ENCODE peak calls at places on chromosomes 12 and 14, in six cellular contexts. R, B, D, K, O and X are unnamed samples.

GRCh38 chr12:14554281-14555008 is 13.2 kb downstream of the PLBD1 start:
- DNase-seq in D (no peak), R (peak), O (peak), K (no peak), B (no peak), X (peak)

GRCh38 chr12:105418232-105418631 is 87.7 kb downstream of the C12orf75 start:
- DNase-seq in O (no peak), B (peak), R (no peak), D (no peak), K (no peak), X (no peak)

GRCh38 chr12:40209886-40210285 is 14.9 kb upstream of the LRRK2 start:
- DNase-seq in D (no peak), B (no peak), O (no peak), K (no peak), R (no peak), X (no peak)

GRCh38 chr12:90262261-90262660 is 553.6 kb upstream of the ATP2B1 start:
- DNase-seq in D (no peak), K (no peak), R (no peak), O (no peak), B (no peak), X (no peak)

GRCh38 chr12:5718073-5718472 is 227.0 kb downstream of the ANO2 start:
- DNase-seq in R (no peak), D (peak), O (peak), K (no peak), B (no peak), X (no peak)

GRCh38 chr12:102891756-102892155 is 25.3 kb downstream of the PAH start:
- DNase-seq in K (no peak), D (peak), R (no peak), O (no peak), B (no peak), X (no peak)

GRCh38 chr14:64889352-64889751 is 9.6 kb upstream of the SPTB start:
- DNase-seq in D (no peak), K (no peak), O (no peak), B (no peak), R (no peak), X (no peak)

GRCh38 chr14:23079716-23080115 is 15.2 kb downstream of the ACIN1 start:
- DNase-seq in K (no peak), R (no peak), D (no peak), O (no peak), B (no peak), X (no peak)

GRCh38 chr14:92704036-92704804 is 44.2 kb downstream of the LGMN start:
- DNase-seq in D (no peak), O (no peak), K (peak), R (no peak), B (no peak), X (peak)

GRCh38 chr12:124454735-124455134 is 112.7 kb downstream of the NCOR2 start:
- DNase-seq in B (no peak), K (no peak), R (no peak), O (no peak), D (no peak), X (no peak)

GRCh38 chr14:90808759-90809529 is 7.3 kb downstream of the TTC7B start:
- DNase-seq in B (no peak), K (no peak), O (no peak), D (no peak), R (no peak), X (no peak)

GRCh38 chr14:105853089-105853906 is 326.9 kb downstream of the TMEM121 start:
- DNase-seq in K (peak), R (no peak), B (no peak), D (peak), O (peak), X (no peak)

GRCh38 chr14:61927015-61927414 is 164.8 kb downstream of the SNAPC1 start:
- DNase-seq in R (no peak), O (no peak), D (no peak), B (peak), K (no peak), X (no peak)

GRCh38 chr14:38882533-38882932 is 220.5 kb downstream of the SEC23A start:
- DNase-seq in D (no peak), O (no peak), R (no peak), K (no peak), B (no peak), X (no peak)

GRCh38 chr12:130922584-130922983 is 31.1 kb upstream of the ADGRD1 start:
- DNase-seq in B (no peak), R (no peak), D (no peak), O (no peak), K (no peak), X (no peak)

GRCh38 chr14:30820674-30821073 is 53.7 kb upstream of the COCH start:
- DNase-seq in K (no peak), D (no peak), R (no peak), B (no peak), O (no peak), X (no peak)

GRCh38 chr14:93715279-93715927 is 72.9 kb downstream of the PRIMA1 start:
- DNase-seq in K (no peak), O (peak), D (no peak), B (no peak), R (no peak), X (no peak)

GRCh38 chr12:113852695-113853490 is 113.2 kb downstream of the RBM19 start:
- DNase-seq in K (no peak), R (no peak), B (no peak), D (no peak), O (no peak), X (no peak)

GRCh38 chr14:61526405-61527312 is 168.7 kb upstream of the HIF1A start:
- DNase-seq in K (no peak), B (no peak), R (peak), O (peak), D (no peak), X (no peak)

GRCh38 chr12:93954160-93955112 is 193.9 kb upstream of the PLXNC1 start:
- DNase-seq in R (no peak), B (no peak), D (no peak), O (no peak), K (no peak), X (no peak)

GRCh38 chr12:110269622-110270124 is 11.4 kb upstream of the ATP2A2 start:
- DNase-seq in R (no peak), D (peak), O (no peak), K (no peak), B (peak), X (no peak)

GRCh38 chr14:54564799-54565235 is 2.1 kb upstream of the SAMD4A start:
- DNase-seq in O (no peak), D (no peak), R (no peak), B (peak), K (no peak), X (no peak)

GRCh38 chr12:80373666-80374065 is 70.4 kb upstream of the PTPRQ start:
- DNase-seq in D (no peak), O (no peak), R (no peak), K (no peak), B (no peak), X (no peak)

GRCh38 chr14:85483652-85484051 is 46.3 kb upstream of the FLRT2 start:
- DNase-seq in R (no peak), K (no peak), B (no peak), O (no peak), D (no peak), X (no peak)

GRCh38 chr12:78865297-78865955 is 852 bp downstream of the SYT1 start:
- DNase-seq in R (no peak), B (no peak), K (no peak), D (no peak), O (no peak), X (no peak)

GRCh38 chr14:93997933-93998870 is 1.1 kb downstream of the CCDC197 start:
- DNase-seq in R (no peak), K (no peak), D (no peak), B (no peak), O (peak), X (no peak)

GRCh38 chr12:24898606-24899005 is 50.3 kb downstream of the BCAT1 start:
- DNase-seq in B (no peak), R (no peak), D (no peak), K (no peak), O (no peak), X (no peak)

GRCh38 chr12:94318178-94318577 is 141.5 kb downstream of the CEP83 start:
- DNase-seq in K (peak), B (no peak), R (no peak), O (no peak), D (no peak), X (no peak)

GRCh38 chr14:35929171-35929570 is 103.0 kb downstream of the BRMS1L start:
- DNase-seq in O (no peak), D (no peak), R (no peak), B (no peak), K (no peak), X (no peak)

GRCh38 chr12:82430541-82431145 is 72.3 kb downstream of the METTL25 start:
- DNase-seq in O (no peak), K (no peak), D (no peak), R (no peak), B (peak), X (no peak)

GRCh38 chr12:82426081-82426480 is 67.8 kb downstream of the METTL25 start:
- DNase-seq in K (no peak), B (no peak), R (no peak), D (no peak), O (no peak), X (peak)

GRCh38 chr12:82425241-82425640 is 66.9 kb downstream of the METTL25 start:
- DNase-seq in R (no peak), D (no peak), B (no peak), O (no peak), K (no peak), X (no peak)

GRCh38 chr12:82426586-82426985 is 68.3 kb downstream of the METTL25 start:
- DNase-seq in B (no peak), D (no peak), K (no peak), O (no peak), R (no peak), X (no peak)
- TF ChIP-seq CTCF in B (no peak), D (no peak), K (no peak), O (no peak), R (no peak), X (no peak)

DNA sequence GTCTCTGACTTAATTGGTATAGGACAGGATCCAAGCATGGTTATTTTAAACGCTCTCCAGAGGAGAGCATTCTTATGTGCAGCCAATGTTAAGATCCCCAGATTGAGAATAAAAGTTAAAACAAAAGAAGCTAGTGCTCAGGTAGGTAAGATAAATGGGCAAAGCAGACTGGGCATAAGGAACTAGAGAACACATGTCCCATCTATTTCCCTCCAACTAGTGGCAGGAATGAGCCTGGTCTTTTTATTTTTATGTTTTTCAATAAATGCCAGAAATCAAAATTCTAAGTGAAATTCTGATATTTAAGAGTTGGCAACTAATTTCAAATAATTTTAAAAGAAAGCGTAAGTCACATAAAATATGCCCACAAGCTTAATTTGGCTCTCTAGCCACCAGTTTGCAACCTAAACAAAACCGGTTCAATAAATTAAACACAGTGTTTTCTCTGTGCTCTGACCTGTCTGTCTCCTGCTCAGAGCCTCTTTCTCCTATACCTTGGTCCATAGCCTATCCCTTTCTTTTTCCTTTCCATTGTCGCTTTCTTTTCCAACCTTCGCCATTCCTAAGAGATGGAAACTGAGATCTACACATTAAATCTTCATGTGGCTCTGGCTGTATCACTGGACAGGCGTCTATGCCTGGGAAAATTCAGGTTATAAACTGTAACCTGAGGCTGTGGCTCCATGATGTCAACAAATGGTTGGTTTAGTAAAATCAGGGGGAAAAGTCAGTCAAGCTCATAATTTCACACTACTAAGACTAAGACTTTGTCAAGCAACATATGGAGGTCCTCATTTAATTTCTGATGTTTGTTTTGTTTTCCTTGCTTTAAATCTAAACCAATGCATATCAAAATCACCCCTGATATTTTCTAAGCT is 5.5 kb downstream of the SLC38A1 start:
- DNase-seq in B (no peak), K (no peak), R (no peak), O (no peak), D (no peak), X (no peak)
- TF ChIP-seq CTCF in B (peak), K (no peak), R (no peak), O (no peak), D (peak), X (no peak)

DNA sequence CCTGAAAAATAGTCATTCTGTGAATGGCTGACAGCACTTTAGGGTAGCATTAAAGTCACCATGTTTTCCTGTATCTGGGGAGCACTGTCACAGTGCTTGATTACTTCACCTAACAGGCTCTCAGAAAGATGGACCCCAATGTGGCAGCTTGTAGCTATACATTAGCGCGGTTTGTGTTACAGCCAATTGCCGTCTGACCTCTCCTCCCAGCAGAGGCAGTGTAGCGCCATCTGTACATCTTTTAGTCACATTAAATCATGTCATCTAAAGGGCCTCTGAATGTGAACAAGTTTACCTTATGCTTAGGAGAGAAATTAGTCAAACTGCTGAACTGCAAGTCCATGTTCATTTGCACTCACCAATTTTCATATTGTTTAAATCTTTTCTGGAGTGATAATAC is 113.7 kb downstream of the LMO3 start:
- DNase-seq in D (peak), R (no peak), O (no peak), K (no peak), B (no peak), X (no peak)
- TF ChIP-seq CTCF in D (peak), R (no peak), O (no peak), K (no peak), B (no peak), X (no peak)

DNA sequence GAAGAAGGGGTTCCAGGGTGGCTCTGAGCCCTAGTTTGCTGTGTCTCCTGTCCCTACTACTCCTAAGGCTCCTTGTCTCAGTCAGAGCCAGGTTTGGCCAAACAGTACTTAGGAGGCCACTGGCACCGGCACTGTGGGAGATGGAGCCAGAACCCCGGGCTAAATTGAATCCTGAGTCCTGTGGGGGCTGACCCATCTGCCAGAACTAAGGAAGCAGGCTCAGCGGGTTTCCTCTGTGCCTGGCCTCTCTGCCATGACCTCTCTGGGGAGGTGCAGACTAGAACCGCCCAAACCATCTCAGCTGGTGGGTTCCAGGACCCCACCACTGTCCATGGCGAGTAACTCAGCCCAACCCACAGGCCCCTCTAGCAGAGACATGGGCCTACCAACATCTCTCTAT is 5.5 kb downstream of the ACTN1 start:
- DNase-seq in K (no peak), D (no peak), B (no peak), R (no peak), O (no peak), X (no peak)
- TF ChIP-seq CTCF in K (no peak), D (no peak), B (no peak), R (no peak), O (no peak), X (no peak)

DNA sequence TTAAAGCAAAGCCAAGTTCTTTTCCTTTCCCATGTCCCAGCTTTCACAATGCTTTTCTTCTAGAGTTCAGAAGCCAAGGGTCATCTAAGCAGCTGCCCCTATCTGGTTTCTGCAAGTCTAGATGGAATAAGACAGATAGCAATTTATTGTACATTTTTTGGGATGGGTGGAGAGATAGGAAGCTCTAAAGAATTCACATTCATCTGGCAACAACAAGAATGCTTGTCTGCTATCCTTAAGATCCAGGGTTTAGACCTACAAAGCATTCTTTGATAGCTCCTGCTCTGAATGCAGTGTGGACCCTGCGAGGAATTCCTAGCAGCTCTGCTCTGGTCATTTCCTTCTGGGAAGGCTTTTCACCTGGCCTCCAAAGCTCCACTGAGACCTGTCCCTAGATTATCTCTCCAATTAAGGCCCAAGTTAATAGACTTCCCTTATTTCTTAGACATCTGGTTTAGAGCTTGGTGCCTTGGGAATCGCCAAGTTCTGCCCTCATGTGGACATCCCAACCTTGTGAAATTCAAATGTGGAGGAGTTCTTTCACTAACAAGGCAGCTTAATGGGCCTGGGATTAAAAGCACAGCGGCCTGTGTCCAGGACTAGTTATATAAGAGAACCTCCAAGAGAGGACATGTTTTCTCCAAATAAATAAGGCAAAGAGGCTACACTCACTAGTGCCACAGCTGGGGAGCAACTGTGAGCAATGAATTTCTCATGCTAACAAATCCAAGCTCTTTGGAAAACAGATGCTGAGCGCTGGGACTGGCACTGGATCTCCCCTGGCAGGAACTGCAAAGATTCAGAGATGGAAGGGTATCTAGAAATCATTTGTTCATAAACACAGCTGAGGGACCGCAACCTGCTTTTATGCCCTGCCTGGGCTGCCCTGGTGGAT is 384.5 kb upstream of the DDHD1 start:
- DNase-seq in B (peak), D (no peak), R (no peak), K (no peak), O (peak), X (no peak)
- TF ChIP-seq CTCF in B (peak), D (peak), R (no peak), K (no peak), O (no peak), X (no peak)

GRCh38 chr14:47044841-47045240 is 393.3 kb upstream of the RPL10L start:
- DNase-seq in O (no peak), B (no peak), R (no peak), D (peak), K (no peak), X (no peak)
- TF ChIP-seq CTCF in O (no peak), B (no peak), R (no peak), D (peak), K (no peak), X (no peak)

GRCh38 chr12:65990592-65990991 is 140.0 kb downstream of the LLPH start:
- DNase-seq in K (no peak), R (no peak), B (no peak), D (no peak), O (no peak), X (no peak)

GRCh38 chr12:65984227-65984479 is 146.4 kb downstream of the LLPH start:
- DNase-seq in O (no peak), B (no peak), K (no peak), R (no peak), D (no peak), X (no peak)

GRCh38 chr12:65988596-65988995 is 142.0 kb downstream of the LLPH start:
- DNase-seq in O (no peak), D (no peak), B (no peak), R (no peak), K (no peak), X (no peak)

GRCh38 chr12:65986047-65986446 is 144.5 kb downstream of the LLPH start:
- DNase-seq in B (no peak), K (no peak), D (no peak), O (no peak), R (no peak), X (no peak)
- TF ChIP-seq CTCF in B (no peak), K (no peak), D (no peak), O (no peak), R (no peak), X (no peak)

DNA sequence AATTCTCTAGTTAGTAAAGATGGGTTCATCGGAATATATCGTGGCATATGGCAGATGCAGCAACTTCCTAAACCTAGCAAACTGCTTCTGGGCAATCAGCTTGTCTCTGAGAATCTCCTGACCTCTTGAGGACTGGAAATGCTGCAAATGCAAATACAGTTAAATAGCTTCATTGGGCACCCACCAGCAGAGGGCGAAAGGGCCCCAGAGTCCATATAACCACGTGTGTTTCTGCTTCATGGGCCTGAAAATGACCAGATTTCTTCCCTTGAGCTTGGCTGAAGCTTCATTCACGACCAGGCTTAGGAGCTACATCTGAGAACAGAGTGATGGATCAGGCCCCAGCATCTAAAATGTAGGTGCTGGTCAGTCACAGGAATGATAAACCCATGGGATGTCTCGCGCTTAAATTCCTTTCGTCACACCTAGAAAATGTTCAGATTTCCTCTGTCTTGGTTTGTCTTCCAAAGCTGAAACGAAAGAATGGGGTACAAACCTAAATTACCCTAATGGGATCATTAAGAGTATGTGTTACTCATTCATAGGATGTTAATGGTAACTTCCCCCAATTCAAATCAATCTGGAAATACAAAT is 1482.5 kb upstream of the TMEM132C start:
- DNase-seq in K (no peak), R (peak), O (peak), D (peak), B (no peak), X (peak)
- TF ChIP-seq CTCF in K (peak), R (peak), O (peak), D (peak), B (no peak), X (no peak)

GRCh38 chr12:26918321-26919215 is 19.2 kb downstream of the INTS13 start:
- DNase-seq in B (no peak), K (no peak), R (no peak), O (no peak), D (no peak), X (no peak)
- TF ChIP-seq CTCF in B (peak), K (no peak), R (no peak), O (no peak), D (no peak), X (no peak)